ENCODE peak calls at places on chromosome 22, in seven cellular contexts. One of them, this sample, is unnamed.

GRCh38 chr22:47114813-47115517 is 352.5 kb downstream of the TBC1D22A start:
- DNase-seq in stomach: no peak
- DNase-seq in fibroblast of lung: no peak
- DNase-seq in mesendoderm: no peak
- DNase-seq in astrocyte of the spinal cord: no peak
- DNase-seq in GM23248: no peak
- DNase-seq in fibroblast of the aortic adventitia: no peak
- DNase-seq in this sample: no peak

GRCh38 chr22:27212081-27212480 is 554.7 kb downstream of the MIAT start:
- DNase-seq in GM23248: peak
- DNase-seq in fibroblast of the aortic adventitia: no peak
- DNase-seq in fibroblast of lung: no peak
- DNase-seq in stomach: no peak
- DNase-seq in mesendoderm: no peak
- DNase-seq in astrocyte of the spinal cord: no peak
- DNase-seq in this sample: no peak

GRCh38 chr22:18076060-18076497 is 1.7 kb upstream of the PEX26 start:
- DNase-seq in fibroblast of lung: peak
- DNase-seq in astrocyte of the spinal cord: peak
- DNase-seq in fibroblast of the aortic adventitia: peak
- DNase-seq in GM23248: peak
- DNase-seq in stomach: peak
- DNase-seq in mesendoderm: peak
- DNase-seq in this sample: peak

GRCh38 chr22:49899530-49899929 is 18.7 kb downstream of the ALG12 start:
- DNase-seq in mesendoderm: no peak
- DNase-seq in GM23248: no peak
- DNase-seq in fibroblast of lung: no peak
- DNase-seq in fibroblast of the aortic adventitia: no peak
- DNase-seq in stomach: no peak
- DNase-seq in astrocyte of the spinal cord: no peak
- DNase-seq in this sample: no peak

GRCh38 chr22:42990131-42990838 is 24.7 kb downstream of the PACSIN2 start:
- DNase-seq in mesendoderm: peak
- DNase-seq in GM23248: peak
- DNase-seq in astrocyte of the spinal cord: peak
- DNase-seq in stomach: no peak
- DNase-seq in fibroblast of the aortic adventitia: peak
- DNase-seq in fibroblast of lung: peak
- DNase-seq in this sample: no peak

GRCh38 chr22:33605201-33605600 is 315.1 kb downstream of the LARGE1 start:
- DNase-seq in fibroblast of the aortic adventitia: peak
- DNase-seq in fibroblast of lung: no peak
- DNase-seq in mesendoderm: no peak
- DNase-seq in astrocyte of the spinal cord: no peak
- DNase-seq in stomach: no peak
- DNase-seq in GM23248: peak
- DNase-seq in this sample: no peak

GRCh38 chr22:27848005-27848404 is 46.4 kb upstream of the MN1 start:
- DNase-seq in stomach: no peak
- DNase-seq in mesendoderm: no peak
- DNase-seq in GM23248: no peak
- DNase-seq in astrocyte of the spinal cord: no peak
- DNase-seq in fibroblast of lung: no peak
- DNase-seq in fibroblast of the aortic adventitia: no peak
- DNase-seq in this sample: no peak

GRCh38 chr22:27718186-27719032 is 83.1 kb downstream of the MN1 start:
- DNase-seq in mesendoderm: peak
- DNase-seq in stomach: peak
- DNase-seq in fibroblast of the aortic adventitia: peak
- DNase-seq in astrocyte of the spinal cord: peak
- DNase-seq in GM23248: peak
- DNase-seq in fibroblast of lung: peak
- DNase-seq in this sample: peak

GRCh38 chr22:44202261-44202789 is 21.6 kb downstream of the PARVG start:
- DNase-seq in GM23248: peak
- DNase-seq in stomach: no peak
- DNase-seq in astrocyte of the spinal cord: peak
- DNase-seq in fibroblast of the aortic adventitia: peak
- DNase-seq in mesendoderm: no peak
- DNase-seq in fibroblast of lung: peak
- DNase-seq in this sample: no peak

GRCh38 chr22:17717708-17718107 is 56.6 kb downstream of the BID start:
- DNase-seq in mesendoderm: no peak
- DNase-seq in astrocyte of the spinal cord: no peak
- DNase-seq in stomach: no peak
- DNase-seq in fibroblast of lung: peak
- DNase-seq in GM23248: peak
- DNase-seq in fibroblast of the aortic adventitia: peak
- DNase-seq in this sample: no peak

GRCh38 chr22:24681236-24681635 is 78.2 kb downstream of the GGT1 start:
- DNase-seq in mesendoderm: no peak
- DNase-seq in GM23248: no peak
- DNase-seq in fibroblast of lung: peak
- DNase-seq in astrocyte of the spinal cord: peak
- DNase-seq in fibroblast of the aortic adventitia: peak
- DNase-seq in stomach: no peak
- DNase-seq in this sample: no peak

GRCh38 chr22:24683671-24684070 is 80.7 kb downstream of the GGT1 start:
- DNase-seq in mesendoderm: no peak
- DNase-seq in GM23248: peak
- DNase-seq in fibroblast of the aortic adventitia: peak
- DNase-seq in stomach: no peak
- DNase-seq in astrocyte of the spinal cord: peak
- DNase-seq in fibroblast of lung: peak
- DNase-seq in this sample: no peak

GRCh38 chr22:24688294-24688693 is 85.3 kb downstream of the GGT1 start:
- DNase-seq in astrocyte of the spinal cord: no peak
- DNase-seq in fibroblast of lung: no peak
- DNase-seq in mesendoderm: no peak
- DNase-seq in fibroblast of the aortic adventitia: no peak
- DNase-seq in stomach: no peak
- DNase-seq in GM23248: no peak
- DNase-seq in this sample: no peak

GRCh38 chr22:24686280-24686679 is 83.3 kb downstream of the GGT1 start:
- DNase-seq in fibroblast of the aortic adventitia: no peak
- DNase-seq in stomach: no peak
- DNase-seq in GM23248: no peak
- DNase-seq in fibroblast of lung: no peak
- DNase-seq in astrocyte of the spinal cord: no peak
- DNase-seq in mesendoderm: no peak
- DNase-seq in this sample: no peak

GRCh38 chr22:24685804-24686203 is 82.8 kb downstream of the GGT1 start:
- DNase-seq in mesendoderm: no peak
- DNase-seq in GM23248: peak
- DNase-seq in astrocyte of the spinal cord: no peak
- DNase-seq in fibroblast of the aortic adventitia: no peak
- DNase-seq in fibroblast of lung: peak
- DNase-seq in stomach: no peak
- DNase-seq in this sample: no peak
- H3K4me3 ChIP-seq in mesendoderm: no peak
- H3K4me3 ChIP-seq in GM23248: no peak
- H3K4me3 ChIP-seq in astrocyte of the spinal cord: no peak
- H3K4me3 ChIP-seq in fibroblast of the aortic adventitia: peak
- H3K4me3 ChIP-seq in fibroblast of lung: peak
- H3K4me3 ChIP-seq in stomach: peak
- H3K4me3 ChIP-seq in this sample: no peak

GRCh38 chr22:40043793-40044101 is 49.0 kb downstream of the FAM83F start:
- DNase-seq in fibroblast of the aortic adventitia: no peak
- DNase-seq in stomach: no peak
- DNase-seq in mesendoderm: no peak
- DNase-seq in GM23248: no peak
- DNase-seq in fibroblast of lung: no peak
- DNase-seq in astrocyte of the spinal cord: no peak
- DNase-seq in this sample: no peak

GRCh38 chr22:40044870-40045834 is 50.4 kb downstream of the FAM83F start:
- DNase-seq in mesendoderm: peak
- DNase-seq in stomach: peak
- DNase-seq in astrocyte of the spinal cord: peak
- DNase-seq in fibroblast of the aortic adventitia: peak
- DNase-seq in fibroblast of lung: peak
- DNase-seq in GM23248: peak
- DNase-seq in this sample: no peak

GRCh38 chr22:40044102-40044869 is 49.5 kb downstream of the FAM83F start:
- DNase-seq in stomach: peak
- DNase-seq in fibroblast of the aortic adventitia: peak
- DNase-seq in mesendoderm: peak
- DNase-seq in GM23248: peak
- DNase-seq in fibroblast of lung: peak
- DNase-seq in astrocyte of the spinal cord: peak
- DNase-seq in this sample: peak

GRCh38 chr22:40043086-40043485 is 48.3 kb downstream of the FAM83F start:
- DNase-seq in GM23248: peak
- DNase-seq in astrocyte of the spinal cord: no peak
- DNase-seq in fibroblast of the aortic adventitia: peak
- DNase-seq in fibroblast of lung: no peak
- DNase-seq in mesendoderm: no peak
- DNase-seq in stomach: no peak
- DNase-seq in this sample: peak

GRCh38 chr22:40046126-40046525 is 51.4 kb downstream of the FAM83F start:
- DNase-seq in fibroblast of lung: no peak
- DNase-seq in stomach: no peak
- DNase-seq in astrocyte of the spinal cord: no peak
- DNase-seq in GM23248: no peak
- DNase-seq in mesendoderm: no peak
- DNase-seq in fibroblast of the aortic adventitia: no peak
- DNase-seq in this sample: no peak
- H3K4me3 ChIP-seq in fibroblast of lung: peak
- H3K4me3 ChIP-seq in stomach: peak
- H3K4me3 ChIP-seq in astrocyte of the spinal cord: no peak
- H3K4me3 ChIP-seq in GM23248: peak
- H3K4me3 ChIP-seq in mesendoderm: no peak
- H3K4me3 ChIP-seq in fibroblast of the aortic adventitia: peak
- H3K4me3 ChIP-seq in this sample: no peak

DNA sequence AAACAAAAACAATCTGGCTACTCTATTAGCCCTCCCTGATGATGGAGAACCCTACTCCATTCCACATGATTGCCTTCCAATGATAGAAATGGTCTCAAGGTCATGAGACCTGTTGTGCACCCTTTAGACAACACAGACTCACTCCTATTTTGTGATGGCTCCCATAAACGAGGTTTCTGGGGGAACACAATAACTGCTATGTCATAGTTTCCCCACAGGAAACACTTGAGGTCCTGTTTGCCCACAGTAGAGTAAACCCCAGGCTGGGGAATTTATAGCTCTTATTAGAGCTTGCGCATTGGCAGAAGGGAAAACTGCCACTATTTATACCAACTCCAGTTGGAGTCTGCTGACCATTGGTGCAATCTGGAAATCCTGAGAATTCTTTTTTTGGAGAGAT is 28.7 kb downstream of the MIF start:
- DNase-seq in fibroblast of lung: no peak
- DNase-seq in stomach: no peak
- DNase-seq in mesendoderm: no peak
- DNase-seq in GM23248: no peak
- DNase-seq in fibroblast of the aortic adventitia: no peak
- DNase-seq in astrocyte of the spinal cord: no peak
- DNase-seq in this sample: no peak
- H3K4me3 ChIP-seq in fibroblast of lung: no peak
- H3K4me3 ChIP-seq in stomach: no peak
- H3K4me3 ChIP-seq in mesendoderm: no peak
- H3K4me3 ChIP-seq in GM23248: no peak
- H3K4me3 ChIP-seq in fibroblast of the aortic adventitia: no peak
- H3K4me3 ChIP-seq in astrocyte of the spinal cord: no peak
- H3K4me3 ChIP-seq in this sample: no peak

GRCh38 chr22:46083383-46084350 is 66.7 kb upstream of the PPARA start:
- DNase-seq in fibroblast of the aortic adventitia: peak
- DNase-seq in fibroblast of lung: no peak
- DNase-seq in GM23248: peak
- DNase-seq in mesendoderm: no peak
- DNase-seq in astrocyte of the spinal cord: no peak
- DNase-seq in stomach: peak
- DNase-seq in this sample: no peak

GRCh38 chr22:46081036-46081830 is 69.1 kb upstream of the PPARA start:
- DNase-seq in astrocyte of the spinal cord: no peak
- DNase-seq in fibroblast of the aortic adventitia: peak
- DNase-seq in mesendoderm: no peak
- DNase-seq in stomach: peak
- DNase-seq in GM23248: peak
- DNase-seq in fibroblast of lung: no peak
- DNase-seq in this sample: no peak

GRCh38 chr22:46082633-46083032 is 67.7 kb upstream of the PPARA start:
- DNase-seq in fibroblast of lung: no peak
- DNase-seq in fibroblast of the aortic adventitia: peak
- DNase-seq in GM23248: peak
- DNase-seq in stomach: no peak
- DNase-seq in mesendoderm: no peak
- DNase-seq in astrocyte of the spinal cord: no peak
- DNase-seq in this sample: no peak

GRCh38 chr22:46079861-46080821 is 70.2 kb upstream of the PPARA start:
- DNase-seq in mesendoderm: no peak
- DNase-seq in fibroblast of lung: peak
- DNase-seq in astrocyte of the spinal cord: peak
- DNase-seq in stomach: peak
- DNase-seq in GM23248: peak
- DNase-seq in fibroblast of the aortic adventitia: peak
- DNase-seq in this sample: peak

GRCh38 chr22:46081831-46082210 is 68.5 kb upstream of the PPARA start:
- DNase-seq in fibroblast of lung: peak
- DNase-seq in GM23248: peak
- DNase-seq in astrocyte of the spinal cord: no peak
- DNase-seq in mesendoderm: no peak
- DNase-seq in stomach: peak
- DNase-seq in fibroblast of the aortic adventitia: peak
- DNase-seq in this sample: no peak
- H3K4me3 ChIP-seq in fibroblast of lung: peak
- H3K4me3 ChIP-seq in GM23248: peak
- H3K4me3 ChIP-seq in astrocyte of the spinal cord: peak
- H3K4me3 ChIP-seq in mesendoderm: no peak
- H3K4me3 ChIP-seq in stomach: peak
- H3K4me3 ChIP-seq in fibroblast of the aortic adventitia: peak
- H3K4me3 ChIP-seq in this sample: peak

GRCh38 chr22:41683052-41683451 is 5.6 kb downstream of the SNU13 start:
- DNase-seq in mesendoderm: no peak
- DNase-seq in stomach: no peak
- DNase-seq in fibroblast of lung: no peak
- DNase-seq in GM23248: no peak
- DNase-seq in astrocyte of the spinal cord: no peak
- DNase-seq in fibroblast of the aortic adventitia: no peak
- DNase-seq in this sample: no peak
- H3K4me3 ChIP-seq in mesendoderm: no peak
- H3K4me3 ChIP-seq in stomach: peak
- H3K4me3 ChIP-seq in fibroblast of lung: peak
- H3K4me3 ChIP-seq in GM23248: peak
- H3K4me3 ChIP-seq in astrocyte of the spinal cord: peak
- H3K4me3 ChIP-seq in fibroblast of the aortic adventitia: peak
- H3K4me3 ChIP-seq in this sample: peak

This sample was measured in right atrium auricular region.